ENCODE peak calls at places on chromosomes 6 and 20, in seven cellular contexts. One of them, this sample, is unnamed.

GRCh38 chr20:9629821-9630220 is 115.4 kb downstream of the LAMP5 start:
- DNase-seq in HCT116: no peak
- DNase-seq in SK-N-SH: no peak
- DNase-seq in HepG2: no peak
- DNase-seq in GM12878: no peak
- DNase-seq in K562: no peak
- DNase-seq in H1: no peak
- DNase-seq in this sample: no peak

GRCh38 chr6:140077712-140078551 is 703.5 kb upstream of the CITED2 start:
- DNase-seq in HCT116: no peak
- DNase-seq in SK-N-SH: no peak
- DNase-seq in HepG2: no peak
- DNase-seq in GM12878: no peak
- DNase-seq in K562: no peak
- DNase-seq in H1: no peak
- DNase-seq in this sample: no peak

GRCh38 chr20:46635514-46636091 is 15.7 kb downstream of the SLC13A3 start:
- DNase-seq in HCT116: no peak
- DNase-seq in SK-N-SH: no peak
- DNase-seq in HepG2: no peak
- DNase-seq in GM12878: no peak
- DNase-seq in K562: peak
- DNase-seq in H1: no peak
- DNase-seq in this sample: no peak

GRCh38 chr20:61184194-61184593 is 67.9 kb upstream of the CDH4 start:
- DNase-seq in HCT116: no peak
- DNase-seq in SK-N-SH: no peak
- DNase-seq in HepG2: no peak
- DNase-seq in GM12878: no peak
- DNase-seq in K562: no peak
- DNase-seq in H1: no peak
- DNase-seq in this sample: peak

GRCh38 chr6:169186496-169187169 is 67.0 kb downstream of the THBS2 start:
- DNase-seq in HCT116: no peak
- DNase-seq in SK-N-SH: no peak
- DNase-seq in HepG2: no peak
- DNase-seq in GM12878: no peak
- DNase-seq in K562: no peak
- DNase-seq in H1: no peak
- DNase-seq in this sample: no peak

GRCh38 chr20:49132995-49133451 is 55.1 kb downstream of the STAU1 start:
- DNase-seq in HCT116: peak
- DNase-seq in SK-N-SH: peak
- DNase-seq in HepG2: peak
- DNase-seq in GM12878: peak
- DNase-seq in K562: peak
- DNase-seq in H1: no peak
- DNase-seq in this sample: peak

GRCh38 chr6:148332088-148332487 is 10.6 kb upstream of the SASH1 start:
- DNase-seq in HCT116: no peak
- DNase-seq in SK-N-SH: no peak
- DNase-seq in HepG2: no peak
- DNase-seq in GM12878: no peak
- DNase-seq in K562: no peak
- DNase-seq in H1: no peak
- DNase-seq in this sample: no peak

GRCh38 chr6:24495516-24495847 is 713 bp downstream of the ALDH5A1 start:
- DNase-seq in HCT116: peak
- DNase-seq in SK-N-SH: no peak
- DNase-seq in HepG2: peak
- DNase-seq in GM12878: no peak
- DNase-seq in K562: peak
- DNase-seq in H1: no peak
- DNase-seq in this sample: peak

GRCh38 chr20:59603727-59604608 is at the start of gene PHACTR3:
- DNase-seq in HCT116: no peak
- DNase-seq in SK-N-SH: peak
- DNase-seq in HepG2: no peak
- DNase-seq in GM12878: no peak
- DNase-seq in K562: no peak
- DNase-seq in H1: no peak
- DNase-seq in this sample: no peak

GRCh38 chr20:31833130-31833930 is 12.1 kb downstream of the FOXS1 start:
- DNase-seq in HCT116: peak
- DNase-seq in SK-N-SH: peak
- DNase-seq in HepG2: peak
- DNase-seq in GM12878: no peak
- DNase-seq in K562: peak
- DNase-seq in H1: peak
- DNase-seq in this sample: peak

GRCh38 chr6:137241481-137242011 is 22.4 kb upstream of the IFNGR1 start:
- DNase-seq in HCT116: no peak
- DNase-seq in SK-N-SH: no peak
- DNase-seq in HepG2: peak
- DNase-seq in GM12878: no peak
- DNase-seq in K562: no peak
- DNase-seq in H1: no peak
- DNase-seq in this sample: no peak

GRCh38 chr20:61683721-61684120 is 382.0 kb downstream of the TAF4 start:
- DNase-seq in HCT116: no peak
- DNase-seq in SK-N-SH: no peak
- DNase-seq in HepG2: no peak
- DNase-seq in GM12878: no peak
- DNase-seq in K562: no peak
- DNase-seq in H1: no peak
- DNase-seq in this sample: no peak

GRCh38 chr6:30122515-30122914 is 9.6 kb upstream of the TRIM31 start:
- DNase-seq in HCT116: no peak
- DNase-seq in SK-N-SH: no peak
- DNase-seq in HepG2: no peak
- DNase-seq in GM12878: no peak
- DNase-seq in K562: no peak
- DNase-seq in H1: no peak
- DNase-seq in this sample: no peak

GRCh38 chr6:120083186-120083585 is 733.6 kb upstream of the MAN1A1 start:
- DNase-seq in HCT116: no peak
- DNase-seq in SK-N-SH: no peak
- DNase-seq in HepG2: no peak
- DNase-seq in GM12878: no peak
- DNase-seq in K562: no peak
- DNase-seq in H1: no peak
- DNase-seq in this sample: no peak

DNA sequence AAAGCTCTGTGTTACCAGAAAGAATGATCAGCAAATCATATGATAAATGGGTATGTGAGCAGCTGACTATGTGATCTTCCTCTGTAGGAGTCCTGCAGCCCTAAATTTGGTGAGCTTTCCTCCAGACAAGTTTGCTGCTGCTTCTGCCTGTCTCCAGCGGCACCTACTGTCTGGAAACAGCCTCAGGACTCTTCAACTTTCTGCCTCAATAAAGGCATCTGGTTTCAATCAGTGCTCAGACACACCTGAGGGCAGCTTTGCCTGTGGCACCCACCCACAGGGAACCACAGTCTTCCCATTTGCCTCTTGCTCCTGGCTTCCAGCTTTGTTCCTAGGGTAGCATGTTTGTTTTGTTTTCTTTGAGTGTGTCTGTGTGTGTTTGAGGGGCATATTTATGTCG is 727.9 kb upstream of the MAN1A1 start:
- DNase-seq in HCT116: peak
- DNase-seq in SK-N-SH: no peak
- DNase-seq in HepG2: no peak
- DNase-seq in GM12878: no peak
- DNase-seq in K562: peak
- DNase-seq in H1: no peak
- DNase-seq in this sample: peak
- TF ChIP-seq JUND in HCT116: no peak
- TF ChIP-seq JUND in SK-N-SH: no peak
- TF ChIP-seq JUND in HepG2: no peak
- TF ChIP-seq JUND in GM12878: no peak
- TF ChIP-seq JUND in K562: no peak
- TF ChIP-seq JUND in H1: no peak
- TF ChIP-seq JUND in this sample: no peak

GRCh38 chr20:41178904-41179432 is 41.6 kb downstream of the PLCG1 start:
- DNase-seq in HCT116: no peak
- DNase-seq in SK-N-SH: no peak
- DNase-seq in HepG2: no peak
- DNase-seq in GM12878: no peak
- DNase-seq in K562: no peak
- DNase-seq in H1: no peak
- DNase-seq in this sample: no peak
- TF ChIP-seq JUND in HCT116: no peak
- TF ChIP-seq JUND in SK-N-SH: no peak
- TF ChIP-seq JUND in HepG2: no peak
- TF ChIP-seq JUND in GM12878: no peak
- TF ChIP-seq JUND in K562: no peak
- TF ChIP-seq JUND in H1: no peak
- TF ChIP-seq JUND in this sample: no peak

GRCh38 chr6:6293317-6293716 is 27.1 kb downstream of the F13A1 start:
- DNase-seq in HCT116: no peak
- DNase-seq in SK-N-SH: no peak
- DNase-seq in HepG2: no peak
- DNase-seq in GM12878: no peak
- DNase-seq in K562: no peak
- DNase-seq in H1: peak
- DNase-seq in this sample: no peak
- TF ChIP-seq JUND in HCT116: no peak
- TF ChIP-seq JUND in SK-N-SH: no peak
- TF ChIP-seq JUND in HepG2: no peak
- TF ChIP-seq JUND in GM12878: no peak
- TF ChIP-seq JUND in K562: no peak
- TF ChIP-seq JUND in H1: no peak
- TF ChIP-seq JUND in this sample: no peak

DNA sequence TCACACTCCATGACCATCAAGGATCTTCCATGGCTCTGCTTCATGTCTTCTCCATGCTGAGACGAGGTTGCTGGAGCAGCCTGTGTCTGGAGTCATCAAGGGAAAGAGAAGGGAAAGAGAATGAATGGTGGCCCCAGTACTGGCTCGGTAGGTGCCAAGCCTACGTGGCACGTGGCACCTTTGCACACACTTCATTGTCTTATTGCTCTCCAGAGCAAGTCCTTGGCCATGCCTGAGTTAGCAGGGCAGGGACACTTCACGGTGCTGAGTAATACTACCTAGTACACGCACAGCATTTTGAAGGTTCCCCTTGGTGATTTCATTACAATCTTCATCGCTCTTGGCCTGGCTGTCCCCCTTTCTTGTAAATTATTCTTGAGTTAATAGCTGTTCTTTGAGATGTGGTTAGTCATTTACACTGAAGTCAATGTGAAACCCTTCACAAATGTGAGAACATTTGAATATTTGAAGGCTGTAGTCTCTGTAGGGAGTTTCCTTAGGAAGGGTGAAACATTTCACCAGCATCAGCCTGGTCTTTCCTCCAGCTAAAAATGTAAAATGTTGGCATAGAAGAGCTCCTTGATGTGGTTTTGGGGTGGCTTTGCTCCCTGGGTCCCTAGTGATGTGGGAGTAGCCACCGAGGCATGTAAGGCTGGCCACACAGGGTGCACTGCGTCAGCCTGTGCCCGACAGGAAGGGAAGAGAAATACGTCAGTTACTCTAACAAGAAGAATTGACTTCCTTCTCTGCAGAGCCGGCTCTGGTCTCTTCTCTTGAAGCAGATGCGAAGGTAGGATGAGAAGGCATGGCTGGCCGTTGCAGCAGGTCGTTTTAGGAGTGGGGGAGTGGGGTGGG is at the start of gene SYTL3:
- DNase-seq in HCT116: no peak
- DNase-seq in SK-N-SH: no peak
- DNase-seq in HepG2: no peak
- DNase-seq in GM12878: peak
- DNase-seq in K562: no peak
- DNase-seq in H1: no peak
- DNase-seq in this sample: no peak
- TF ChIP-seq JUND in HCT116: no peak
- TF ChIP-seq JUND in SK-N-SH: no peak
- TF ChIP-seq JUND in HepG2: no peak
- TF ChIP-seq JUND in GM12878: no peak
- TF ChIP-seq JUND in K562: no peak
- TF ChIP-seq JUND in H1: no peak
- TF ChIP-seq JUND in this sample: no peak

GRCh38 chr6:125008261-125008671 is 46.0 kb downstream of the RNF217 start:
- DNase-seq in HCT116: no peak
- DNase-seq in SK-N-SH: no peak
- DNase-seq in HepG2: no peak
- DNase-seq in GM12878: no peak
- DNase-seq in K562: no peak
- DNase-seq in H1: no peak
- DNase-seq in this sample: no peak
- TF ChIP-seq JUND in HCT116: no peak
- TF ChIP-seq JUND in SK-N-SH: no peak
- TF ChIP-seq JUND in HepG2: no peak
- TF ChIP-seq JUND in GM12878: no peak
- TF ChIP-seq JUND in K562: no peak
- TF ChIP-seq JUND in H1: no peak
- TF ChIP-seq JUND in this sample: no peak

DNA sequence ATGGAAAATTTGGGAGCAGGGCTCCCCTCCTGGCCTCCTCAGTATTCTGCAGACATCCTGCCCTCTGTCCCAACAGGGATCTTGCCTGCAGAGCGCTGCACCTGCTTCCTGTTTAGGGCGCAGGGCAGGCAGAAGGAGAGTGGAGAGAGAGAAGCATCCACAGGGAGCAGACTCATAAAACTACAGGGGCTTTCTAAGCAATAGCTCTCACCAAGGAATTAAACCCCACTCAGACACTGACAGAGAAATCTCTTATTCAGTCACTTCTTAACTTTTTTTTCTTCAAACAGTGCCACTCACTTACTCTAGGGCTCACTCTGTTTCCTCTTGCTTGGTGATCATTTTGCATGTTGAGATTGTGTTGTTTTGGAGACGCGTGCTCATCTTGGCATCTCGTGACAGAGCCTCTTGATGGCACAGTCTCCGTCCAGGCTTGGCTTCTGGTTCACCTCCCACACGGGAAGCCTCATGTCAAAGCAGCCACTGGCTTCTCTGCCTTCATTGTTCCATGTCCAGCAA is 153.1 kb upstream of the INSM1 start:
- DNase-seq in HCT116: no peak
- DNase-seq in SK-N-SH: no peak
- DNase-seq in HepG2: no peak
- DNase-seq in GM12878: no peak
- DNase-seq in K562: no peak
- DNase-seq in H1: no peak
- DNase-seq in this sample: no peak
- TF ChIP-seq JUND in HCT116: no peak
- TF ChIP-seq JUND in SK-N-SH: no peak
- TF ChIP-seq JUND in HepG2: no peak
- TF ChIP-seq JUND in GM12878: no peak
- TF ChIP-seq JUND in K562: no peak
- TF ChIP-seq JUND in H1: no peak
- TF ChIP-seq JUND in this sample: no peak